ENCODE peak calls at places on chromosomes 6 and 20, in nine cellular contexts. X is neural progenitor cell, C is ovary, M is psoas muscle, I is OCI-LY7, H is astrocyte of the spinal cord, Q is mammary epithelial cell, R is GM23338, U is uterus. P is an unnamed sample.

GRCh38 chr6:148502083-148502772 is 159.6 kb downstream of the SASH1 start:
- DNase-seq in R (no peak), C (peak), H (no peak), M (peak), Q (no peak), X (no peak), I (no peak), U (no peak), P (no peak)

GRCh38 chr6:11161031-11161966 is 49.8 kb upstream of the ERVFRD-1 start:
- DNase-seq in I (no peak), R (no peak), M (no peak), C (no peak), U (no peak), Q (peak), X (no peak), H (peak), P (no peak)

GRCh38 chr20:34368547-34368946 is 5.5 kb downstream of the ITCH start:
- DNase-seq in C (no peak), X (no peak), H (no peak), Q (no peak), I (no peak), R (peak), U (no peak), M (no peak), P (no peak)

GRCh38 chr6:131914967-131915751 is 36.0 kb downstream of the CCN2 start:
- DNase-seq in X (peak), H (peak), U (peak), C (peak), I (peak), R (peak), Q (peak), M (peak), P (peak)

GRCh38 chr6:154993026-154993425 is 2.1 kb upstream of the TIAM2 start:
- DNase-seq in R (no peak), Q (no peak), U (no peak), H (no peak), X (no peak), C (no peak), I (no peak), M (no peak), P (no peak)

GRCh38 chr6:38078671-38079070 is 259.1 kb downstream of the ZFAND3 start:
- DNase-seq in X (no peak), U (no peak), C (no peak), I (no peak), M (no peak), H (no peak), R (no peak), Q (no peak), P (no peak)

GRCh38 chr6:132236744-132237143 is 164.5 kb downstream of the MOXD1 start:
- DNase-seq in Q (no peak), I (no peak), C (no peak), H (peak), X (peak), U (no peak), R (peak), M (no peak), P (no peak)

GRCh38 chr20:10239954-10240353 is 21.3 kb downstream of the SNAP25 start:
- DNase-seq in U (no peak), X (no peak), M (no peak), Q (peak), R (no peak), I (no peak), H (no peak), C (no peak), P (peak)

GRCh38 chr6:98041921-98042320 is 758.9 kb upstream of the MMS22L start:
- DNase-seq in M (no peak), U (no peak), I (no peak), C (no peak), H (no peak), R (peak), X (peak), Q (no peak), P (no peak)

GRCh38 chr6:35427851-35428321 is 24.3 kb upstream of the FANCE start:
- DNase-seq in C (no peak), X (no peak), H (peak), U (no peak), I (no peak), M (no peak), Q (no peak), R (peak), P (no peak)

GRCh38 chr6:147043994-147044477 is 160.2 kb upstream of the STXBP5 start:
- DNase-seq in H (peak), C (no peak), U (no peak), I (no peak), Q (peak), R (no peak), M (no peak), X (no peak), P (no peak)

DNA sequence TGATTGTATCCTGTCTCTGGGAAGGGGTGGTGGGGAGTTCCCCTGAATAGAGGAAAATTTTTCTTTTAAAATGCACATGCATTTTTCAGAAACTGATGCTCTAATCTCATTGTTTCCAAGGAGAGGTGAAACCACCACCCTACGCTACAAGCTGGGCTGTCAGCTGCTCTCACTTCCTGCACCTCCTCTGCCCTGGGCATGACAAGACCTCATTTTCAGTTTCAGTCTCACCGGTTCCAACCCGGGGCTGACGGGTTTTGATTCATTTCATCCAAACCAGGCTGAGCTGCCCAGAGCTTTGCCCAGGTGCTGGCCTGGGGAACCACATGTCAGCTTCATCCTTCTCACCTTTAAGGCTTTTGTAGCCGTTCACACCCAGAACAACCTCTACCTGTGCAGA is 99.7 kb downstream of the EYA2 start:
- DNase-seq in H (no peak), C (no peak), I (peak), M (no peak), R (no peak), U (no peak), X (no peak), Q (peak), P (no peak)
- H3K4me3 ChIP-seq in H (no peak), C (no peak), I (peak), M (no peak), R (no peak), U (no peak), X (no peak), Q (no peak), P (no peak)

DNA sequence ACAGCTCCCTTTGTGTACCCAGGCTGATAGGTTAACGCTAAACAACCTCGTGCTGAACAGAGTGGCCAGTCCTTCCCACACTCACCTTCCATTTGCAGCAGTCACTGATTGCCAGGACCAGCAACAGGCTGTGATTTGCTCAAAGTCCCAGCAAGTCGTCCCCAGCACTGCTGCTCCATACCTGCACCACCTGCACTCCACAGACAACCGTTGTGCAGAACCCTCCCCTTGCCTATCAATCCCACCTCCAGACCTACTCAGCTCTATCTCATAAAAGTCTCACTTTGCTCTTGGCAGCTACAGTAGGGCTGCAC is 43.1 kb upstream of the SCML4 start:
- DNase-seq in I (no peak), C (no peak), R (peak), H (no peak), M (no peak), X (no peak), Q (no peak), U (no peak), P (no peak)
- TF ChIP-seq CTCF in I (peak), C (no peak), R (no peak), H (no peak), M (no peak), X (no peak), Q (no peak), U (no peak), P (no peak)

GRCh38 chr6:169709293-169709692 is 7.4 kb downstream of the C6orf120 start:
- DNase-seq in M (no peak), R (no peak), X (no peak), Q (no peak), H (no peak), C (no peak), I (no peak), U (no peak), P (no peak)

GRCh38 chr6:169710009-169710408 is 8.1 kb downstream of the C6orf120 start:
- DNase-seq in H (no peak), Q (no peak), R (no peak), I (no peak), M (no peak), X (no peak), U (no peak), C (no peak), P (no peak)

GRCh38 chr6:169701953-169702639 is at the start of the genes C6orf120 and WDR27:
- DNase-seq in H (peak), Q (peak), R (peak), U (peak), C (peak), X (peak), M (peak), I (peak), P (peak)

GRCh38 chr6:169702640-169703246 is 817 bp downstream of the C6orf120 start:
- DNase-seq in X (peak), I (peak), C (no peak), H (peak), Q (no peak), M (peak), U (no peak), R (peak), P (no peak)

DNA sequence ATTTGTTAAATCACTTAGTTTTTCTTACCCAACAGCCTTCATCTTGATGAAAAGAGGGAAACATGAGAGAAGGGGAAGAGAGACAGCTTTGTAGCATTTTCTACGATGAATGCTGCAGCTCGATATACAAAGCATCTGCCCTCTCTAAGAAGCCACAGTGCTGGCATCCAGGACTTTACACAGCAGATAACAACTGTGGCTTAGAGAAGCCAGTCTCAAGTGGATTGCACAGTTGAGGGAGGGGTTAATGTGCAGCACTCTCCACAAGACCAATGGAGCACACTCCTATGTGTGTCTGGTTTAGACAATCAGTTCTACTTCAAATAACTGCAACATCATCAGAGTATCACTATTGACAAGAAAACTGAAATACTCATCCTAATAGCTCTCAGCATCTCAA is 5.8 kb downstream of the C6orf120 start:
- DNase-seq in Q (no peak), C (no peak), M (no peak), U (no peak), X (no peak), I (peak), H (no peak), R (no peak), P (no peak)
- H3K4me3 ChIP-seq in Q (no peak), C (no peak), M (no peak), U (no peak), X (no peak), I (no peak), H (no peak), R (no peak), P (no peak)

GRCh38 chr20:40961686-40962640 is 66.7 kb upstream of the TOP1 start:
- DNase-seq in R (no peak), Q (peak), I (no peak), M (no peak), C (no peak), U (no peak), X (no peak), H (peak), P (no peak)
- TF ChIP-seq CTCF in R (no peak), Q (no peak), I (no peak), M (no peak), C (no peak), U (no peak), X (no peak), H (no peak), P (no peak)

GRCh38 chr6:157555795-157556645 is 175.0 kb downstream of the ZDHHC14 start:
- DNase-seq in C (no peak), I (no peak), H (no peak), Q (no peak), M (no peak), X (peak), U (no peak), R (no peak), P (no peak)
- H3K4me3 ChIP-seq in C (no peak), I (no peak), H (no peak), Q (no peak), M (no peak), X (no peak), U (no peak), R (no peak), P (no peak)

GRCh38 chr20:38338849-38339520 is 7.3 kb upstream of the LBP start:
- DNase-seq in M (no peak), U (no peak), Q (peak), I (no peak), C (no peak), R (peak), X (peak), H (no peak), P (no peak)

GRCh38 chr20:38334016-38334415 is 12.3 kb upstream of the LBP start:
- DNase-seq in R (no peak), M (no peak), I (no peak), U (no peak), C (no peak), X (no peak), Q (no peak), H (no peak), P (no peak)

GRCh38 chr20:38339993-38340392 is 6.3 kb upstream of the LBP start:
- DNase-seq in Q (no peak), R (no peak), X (no peak), H (no peak), I (no peak), M (no peak), U (no peak), C (no peak), P (no peak)

GRCh38 chr20:38340693-38341092 is 5.6 kb upstream of the LBP start:
- DNase-seq in H (no peak), M (no peak), R (no peak), U (no peak), X (no peak), Q (no peak), I (no peak), C (no peak), P (no peak)

GRCh38 chr20:38337561-38338140 is 8.6 kb upstream of the LBP start:
- DNase-seq in Q (peak), X (peak), U (no peak), R (peak), H (no peak), C (peak), M (no peak), I (peak), P (peak)
- TF ChIP-seq CTCF in Q (peak), X (peak), U (no peak), R (peak), H (peak), C (peak), M (peak), I (peak), P (peak)

GRCh38 chr6:12608016-12608860 is 108.3 kb upstream of the PHACTR1 start:
- DNase-seq in M (no peak), R (no peak), X (no peak), C (no peak), H (peak), Q (peak), I (peak), U (no peak), P (no peak)
- H3K4me3 ChIP-seq in M (no peak), R (no peak), X (no peak), C (no peak), H (no peak), Q (no peak), I (peak), U (no peak), P (no peak)

P was measured in LNCaP clone FGC.